ENCODE peak calls at places on chromosomes 2 and 18, in seven cellular contexts. E is neuronal stem cell, R is H9, Z is IMR-90, A is mesenchymal stem cell, C is mesendoderm, F is trophoblast cell. T is an unnamed sample.

GRCh38 chr2:9693138-9693520 is 62.3 kb upstream of the YWHAQ start:
- DNase-seq in E (no peak), R (no peak), Z (peak), A (peak), C (no peak), F (no peak), T (no peak)

GRCh38 chr2:105179469-105180372 is 61.8 kb upstream of the GPR45 start:
- DNase-seq in E (no peak), R (peak), Z (peak), A (peak), C (peak), F (no peak), T (no peak)

GRCh38 chr2:111706481-111707001 is 177.5 kb downstream of the ANAPC1 start:
- DNase-seq in E (no peak), R (no peak), Z (no peak), A (no peak), C (no peak), F (no peak), T (no peak)

GRCh38 chr18:26082475-26082874 is 7.9 kb downstream of the SS18 start:
- DNase-seq in E (no peak), R (no peak), Z (peak), A (peak), C (no peak), F (no peak), T (no peak)

GRCh38 chr2:120272763-120273481 is 20.3 kb downstream of the RALB start:
- DNase-seq in E (no peak), R (no peak), Z (no peak), A (no peak), C (no peak), F (no peak), T (no peak)

GRCh38 chr2:219331560-219332213 is 857 bp downstream of the RESP18 start:
- DNase-seq in E (peak), R (peak), Z (peak), A (peak), C (peak), F (no peak), T (peak)

GRCh38 chr2:59745085-59745484 is 808.4 kb downstream of the BCL11A start:
- DNase-seq in E (no peak), R (no peak), Z (no peak), A (no peak), C (no peak), F (peak), T (no peak)

GRCh38 chr2:233775414-233775813 is 2.7 kb upstream of the MROH2A start:
- DNase-seq in E (no peak), R (no peak), Z (no peak), A (no peak), C (no peak), F (no peak), T (no peak)

GRCh38 chr2:33291278-33292013 is 185.0 kb upstream of the RASGRP3 start:
- DNase-seq in E (no peak), R (no peak), Z (peak), A (peak), C (no peak), F (no peak), T (no peak)

GRCh38 chr2:85635636-85636035 is 19.6 kb downstream of the USP39 start:
- DNase-seq in E (no peak), R (no peak), Z (peak), A (no peak), C (no peak), F (no peak), T (no peak)

GRCh38 chr2:38256610-38257009 is 120.5 kb downstream of the ATL2 start:
- DNase-seq in E (no peak), R (no peak), Z (no peak), A (no peak), C (no peak), F (no peak), T (no peak)

GRCh38 chr2:69907216-69907615 is 7.7 kb upstream of the MXD1 start:
- DNase-seq in E (no peak), R (no peak), Z (no peak), A (no peak), C (no peak), F (no peak), T (no peak)

GRCh38 chr2:184463102-184463865 is 135.0 kb upstream of the ZNF804A start:
- DNase-seq in E (no peak), R (no peak), Z (no peak), A (no peak), C (no peak), F (no peak), T (no peak)

GRCh38 chr18:44153976-44154375 is 526.7 kb upstream of the SETBP1 start:
- DNase-seq in E (no peak), R (no peak), Z (no peak), A (no peak), C (no peak), F (no peak), T (no peak)

GRCh38 chr2:101372792-101373191 is 14.5 kb downstream of the CREG2 start:
- DNase-seq in E (no peak), R (no peak), Z (no peak), A (no peak), C (no peak), F (no peak), T (no peak)
- H2BK120ac ChIP-seq in E (no peak), R (no peak), Z (no peak), A (no peak), C (no peak), F (no peak), T (no peak)

GRCh38 chr2:230144348-230144747 is 75.4 kb downstream of the SP110 start:
- DNase-seq in E (no peak), R (no peak), Z (no peak), A (no peak), C (no peak), F (no peak), T (no peak)
- H2BK120ac ChIP-seq in E (no peak), R (no peak), Z (no peak), A (no peak), C (no peak), F (no peak), T (no peak)

DNA sequence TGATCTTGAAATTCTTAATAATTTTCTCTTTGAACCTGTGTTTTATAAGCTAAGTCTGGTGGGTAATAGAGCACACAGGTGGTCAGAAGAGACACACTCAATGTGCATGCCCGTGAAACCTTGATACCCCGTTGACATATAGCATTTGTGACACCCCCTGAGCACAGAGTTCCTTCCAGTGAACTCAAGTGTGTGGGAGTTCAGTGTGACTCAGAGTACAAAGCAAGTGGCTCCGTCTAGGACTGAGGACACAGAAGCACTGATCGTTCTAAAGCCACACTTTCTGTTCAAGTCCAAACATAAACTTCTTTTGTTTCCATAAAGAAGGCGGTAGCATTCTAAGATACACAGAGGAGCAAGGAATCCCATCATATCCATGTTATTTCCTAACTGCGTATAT is 523.6 kb downstream of the PID1 start:
- DNase-seq in E (no peak), R (no peak), Z (no peak), A (no peak), C (no peak), F (no peak), T (no peak)
- H2BK120ac ChIP-seq in E (no peak), R (no peak), Z (no peak), A (no peak), C (no peak), F (no peak), T (no peak)

GRCh38 chr18:8040021-8040420 is 472.9 kb downstream of the PTPRM start:
- DNase-seq in E (no peak), R (no peak), Z (no peak), A (no peak), C (no peak), F (no peak), T (no peak)

GRCh38 chr18:8031496-8031895 is 464.4 kb downstream of the PTPRM start:
- DNase-seq in E (no peak), R (no peak), Z (no peak), A (no peak), C (no peak), F (no peak), T (no peak)

GRCh38 chr18:8041526-8042111 is 474.5 kb downstream of the PTPRM start:
- DNase-seq in E (no peak), R (no peak), Z (no peak), A (no peak), C (no peak), F (no peak), T (no peak)

GRCh38 chr18:8034674-8035073 is 467.6 kb downstream of the PTPRM start:
- DNase-seq in E (no peak), R (no peak), Z (no peak), A (no peak), C (no peak), F (no peak), T (no peak)

GRCh38 chr18:8037296-8037695 is 470.2 kb downstream of the PTPRM start:
- DNase-seq in E (no peak), R (no peak), Z (no peak), A (no peak), C (no peak), F (no peak), T (no peak)
- H2BK120ac ChIP-seq in E (no peak), R (no peak), Z (no peak), A (no peak), C (no peak), F (no peak), T (no peak)

T was measured in H1.